ENCODE peak calls at places on chromosomes 4 and X, in seven cellular contexts. One of them, this sample, is unnamed.

GRCh38 chrX:5278908-5279307 is 949.8 kb downstream of the NLGN4X start:
- DNase-seq in fibroblast of lung: no peak
- DNase-seq in heart right ventricle: no peak
- DNase-seq in GM06990: no peak
- DNase-seq in mammary epithelial cell: no peak
- DNase-seq in astrocyte: no peak
- DNase-seq in bronchial epithelial cell: no peak
- DNase-seq in this sample: no peak

GRCh38 chr4:5137927-5138326 is 86.6 kb downstream of the STK32B start:
- DNase-seq in astrocyte: peak; percentile 59
- DNase-seq in bronchial epithelial cell: no peak
- DNase-seq in mammary epithelial cell: no peak
- DNase-seq in GM06990: no peak
- DNase-seq in heart right ventricle: no peak
- DNase-seq in fibroblast of lung: no peak
- DNase-seq in this sample: no peak

GRCh38 chr4:119715490-119716445 is 87.2 kb upstream of the PDE5A start:
- DNase-seq in bronchial epithelial cell: no peak
- DNase-seq in mammary epithelial cell: no peak
- DNase-seq in GM06990: no peak
- DNase-seq in fibroblast of lung: no peak
- DNase-seq in astrocyte: no peak
- DNase-seq in heart right ventricle: no peak
- DNase-seq in this sample: no peak

GRCh38 chrX:8235026-8235425 is 64.0 kb upstream of the VCX2 start:
- DNase-seq in mammary epithelial cell: no peak
- DNase-seq in fibroblast of lung: peak; percentile 2
- DNase-seq in bronchial epithelial cell: peak; percentile 64
- DNase-seq in heart right ventricle: no peak
- DNase-seq in GM06990: no peak
- DNase-seq in astrocyte: peak; percentile 78
- DNase-seq in this sample: no peak

GRCh38 chr4:134328741-134329140 is 127.2 kb upstream of the PABPC4L start:
- DNase-seq in fibroblast of lung: no peak
- DNase-seq in mammary epithelial cell: no peak
- DNase-seq in astrocyte: no peak
- DNase-seq in heart right ventricle: no peak
- DNase-seq in GM06990: no peak
- DNase-seq in bronchial epithelial cell: no peak
- DNase-seq in this sample: no peak

GRCh38 chrX:44063611-44064010 is 90.4 kb upstream of the NDP start:
- DNase-seq in heart right ventricle: no peak
- DNase-seq in bronchial epithelial cell: peak; percentile 51
- DNase-seq in mammary epithelial cell: peak; percentile 8
- DNase-seq in GM06990: no peak
- DNase-seq in astrocyte: no peak
- DNase-seq in fibroblast of lung: no peak
- DNase-seq in this sample: no peak

GRCh38 chr4:44760142-44760898 is 34.0 kb upstream of the GNPDA2 start:
- DNase-seq in heart right ventricle: no peak
- DNase-seq in fibroblast of lung: peak; percentile 57
- DNase-seq in bronchial epithelial cell: peak; percentile 26
- DNase-seq in mammary epithelial cell: peak; percentile 12
- DNase-seq in astrocyte: peak; percentile 7
- DNase-seq in GM06990: no peak
- DNase-seq in this sample: peak; percentile 11

GRCh38 chrX:33336783-33337182 is 125.4 kb upstream of the DMD start:
- DNase-seq in bronchial epithelial cell: peak; percentile 21
- DNase-seq in mammary epithelial cell: peak; percentile 44
- DNase-seq in fibroblast of lung: peak; percentile 39
- DNase-seq in GM06990: no peak
- DNase-seq in heart right ventricle: no peak
- DNase-seq in astrocyte: no peak
- DNase-seq in this sample: peak; percentile 34

GRCh38 chr4:132227349-132228165 is 921.5 kb upstream of the PCDH10 start:
- DNase-seq in GM06990: no peak
- DNase-seq in bronchial epithelial cell: peak; percentile 2
- DNase-seq in heart right ventricle: peak; percentile 10
- DNase-seq in mammary epithelial cell: peak; percentile 9
- DNase-seq in fibroblast of lung: peak; percentile 29
- DNase-seq in astrocyte: peak; percentile 25
- DNase-seq in this sample: peak; percentile 54

GRCh38 chrX:7071390-7071789 is 76.1 kb upstream of the STS start:
- DNase-seq in fibroblast of lung: no peak
- DNase-seq in bronchial epithelial cell: no peak
- DNase-seq in heart right ventricle: no peak
- DNase-seq in GM06990: no peak
- DNase-seq in astrocyte: no peak
- DNase-seq in mammary epithelial cell: no peak
- DNase-seq in this sample: no peak

GRCh38 chrX:7069556-7069955 is 78.0 kb upstream of the STS start:
- DNase-seq in bronchial epithelial cell: no peak
- DNase-seq in fibroblast of lung: no peak
- DNase-seq in GM06990: no peak
- DNase-seq in heart right ventricle: no peak
- DNase-seq in mammary epithelial cell: no peak
- DNase-seq in astrocyte: no peak
- DNase-seq in this sample: no peak

GRCh38 chrX:7067266-7067665 is 80.2 kb upstream of the STS start:
- DNase-seq in bronchial epithelial cell: no peak
- DNase-seq in astrocyte: no peak
- DNase-seq in GM06990: no peak
- DNase-seq in heart right ventricle: no peak
- DNase-seq in fibroblast of lung: no peak
- DNase-seq in mammary epithelial cell: no peak
- DNase-seq in this sample: no peak

GRCh38 chrX:7065473-7065872 is 82.0 kb upstream of the STS start:
- DNase-seq in fibroblast of lung: no peak
- DNase-seq in GM06990: no peak
- DNase-seq in astrocyte: no peak
- DNase-seq in heart right ventricle: no peak
- DNase-seq in mammary epithelial cell: no peak
- DNase-seq in bronchial epithelial cell: no peak
- DNase-seq in this sample: no peak

DNA sequence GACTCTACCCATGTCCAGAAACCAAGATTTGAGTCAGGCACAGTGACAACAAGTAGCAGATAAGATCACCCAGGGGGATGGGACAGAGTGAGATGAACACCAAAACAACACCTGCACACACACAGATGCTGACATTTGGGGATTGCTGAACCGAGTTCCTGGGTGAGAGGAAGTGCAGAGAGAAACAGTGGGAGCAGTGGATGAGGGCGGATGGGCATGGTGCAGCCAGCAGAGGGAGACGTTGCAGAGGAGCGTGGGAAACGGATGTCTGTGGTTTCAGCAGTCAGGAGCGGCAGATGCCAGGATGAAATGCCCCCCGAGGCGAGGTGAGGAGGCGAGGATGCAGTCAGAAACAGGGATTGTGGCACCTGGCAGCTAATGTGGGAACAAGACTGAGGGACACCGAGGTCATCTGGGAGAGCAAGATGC is 78.6 kb upstream of the STS start:
- DNase-seq in bronchial epithelial cell: no peak
- DNase-seq in astrocyte: no peak
- DNase-seq in fibroblast of lung: no peak
- DNase-seq in GM06990: no peak
- DNase-seq in mammary epithelial cell: peak; percentile 60
- DNase-seq in heart right ventricle: peak; percentile 13
- DNase-seq in this sample: no peak
- TF ChIP-seq CTCF in bronchial epithelial cell: peak; percentile 8
- TF ChIP-seq CTCF in astrocyte: no peak
- TF ChIP-seq CTCF in fibroblast of lung: peak; percentile 16
- TF ChIP-seq CTCF in GM06990: peak; percentile 55
- TF ChIP-seq CTCF in mammary epithelial cell: peak; percentile 50
- TF ChIP-seq CTCF in heart right ventricle: peak; percentile 22
- TF ChIP-seq CTCF in this sample: peak; percentile 33

DNA sequence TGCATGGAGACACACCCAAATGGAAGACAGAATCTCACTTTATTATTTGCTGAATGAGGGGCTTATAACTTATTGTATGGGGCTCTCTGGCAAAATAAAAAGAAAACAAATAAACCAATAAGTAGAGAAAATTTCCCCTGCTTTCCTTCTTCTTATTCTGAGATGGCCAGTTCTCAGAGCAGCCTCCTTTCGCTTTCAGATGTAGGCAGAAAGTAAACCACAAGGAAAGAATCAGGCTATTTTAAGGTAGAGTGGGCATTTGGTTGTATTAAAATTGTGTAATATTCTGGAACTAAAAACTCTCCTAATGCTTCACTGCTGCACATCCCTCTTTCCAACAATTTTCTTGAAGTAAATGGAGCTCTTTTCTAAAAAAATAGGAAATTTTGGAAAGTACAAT is 241.8 kb downstream of the GALNTL6 start:
- DNase-seq in astrocyte: no peak
- DNase-seq in heart right ventricle: no peak
- DNase-seq in fibroblast of lung: no peak
- DNase-seq in mammary epithelial cell: no peak
- DNase-seq in GM06990: peak; percentile 23
- DNase-seq in bronchial epithelial cell: no peak
- DNase-seq in this sample: no peak
- TF ChIP-seq CTCF in astrocyte: no peak
- TF ChIP-seq CTCF in heart right ventricle: no peak
- TF ChIP-seq CTCF in fibroblast of lung: no peak
- TF ChIP-seq CTCF in mammary epithelial cell: no peak
- TF ChIP-seq CTCF in GM06990: no peak
- TF ChIP-seq CTCF in bronchial epithelial cell: no peak
- TF ChIP-seq CTCF in this sample: no peak

GRCh38 chr4:3193531-3194203 is 55.3 kb upstream of the MSANTD1 start:
- DNase-seq in mammary epithelial cell: no peak
- DNase-seq in bronchial epithelial cell: peak; percentile 33
- DNase-seq in fibroblast of lung: peak; percentile 49
- DNase-seq in heart right ventricle: no peak
- DNase-seq in GM06990: no peak
- DNase-seq in astrocyte: no peak
- DNase-seq in this sample: no peak
- TF ChIP-seq CTCF in mammary epithelial cell: peak; percentile 25
- TF ChIP-seq CTCF in bronchial epithelial cell: peak; percentile 20
- TF ChIP-seq CTCF in fibroblast of lung: peak; percentile 41
- TF ChIP-seq CTCF in heart right ventricle: peak; percentile 42
- TF ChIP-seq CTCF in GM06990: no peak
- TF ChIP-seq CTCF in astrocyte: no peak
- TF ChIP-seq CTCF in this sample: no peak

GRCh38 chrX:87160435-87161010 is 357.1 kb upstream of the KLHL4 start:
- DNase-seq in bronchial epithelial cell: no peak
- DNase-seq in mammary epithelial cell: no peak
- DNase-seq in GM06990: no peak
- DNase-seq in astrocyte: no peak
- DNase-seq in heart right ventricle: no peak
- DNase-seq in fibroblast of lung: no peak
- DNase-seq in this sample: no peak
- TF ChIP-seq CTCF in bronchial epithelial cell: no peak
- TF ChIP-seq CTCF in mammary epithelial cell: no peak
- TF ChIP-seq CTCF in GM06990: no peak
- TF ChIP-seq CTCF in astrocyte: no peak
- TF ChIP-seq CTCF in heart right ventricle: no peak
- TF ChIP-seq CTCF in fibroblast of lung: no peak
- TF ChIP-seq CTCF in this sample: no peak

GRCh38 chrX:87732133-87732532 is 214.5 kb downstream of the KLHL4 start:
- DNase-seq in GM06990: no peak
- DNase-seq in heart right ventricle: no peak
- DNase-seq in bronchial epithelial cell: no peak
- DNase-seq in fibroblast of lung: no peak
- DNase-seq in mammary epithelial cell: no peak
- DNase-seq in astrocyte: no peak
- DNase-seq in this sample: no peak
- TF ChIP-seq CTCF in GM06990: no peak
- TF ChIP-seq CTCF in heart right ventricle: no peak
- TF ChIP-seq CTCF in bronchial epithelial cell: no peak
- TF ChIP-seq CTCF in fibroblast of lung: no peak
- TF ChIP-seq CTCF in mammary epithelial cell: no peak
- TF ChIP-seq CTCF in astrocyte: no peak
- TF ChIP-seq CTCF in this sample: no peak

This sample was measured in neural crest cell.